ENCODE peak calls at places on chromosomes 1 and 21, in nine cellular contexts. Z, U, V, S, T, M, F, C and P are unnamed samples.

GRCh38 chr1:30798389-30798951 is 40.9 kb upstream of the LAPTM5 start:
- DNase-seq in C (no peak), T (no peak), V (no peak), U (no peak), M (no peak), S (no peak), F (no peak), Z (peak; percentile 20), P (no peak)

GRCh38 chr1:44489481-44489880 is 84.4 kb downstream of the RNF220 start:
- DNase-seq in T (no peak), F (no peak), Z (no peak), C (no peak), S (no peak), V (no peak), U (no peak), M (no peak), P (no peak)

GRCh38 chr1:153288634-153289275 is 24.0 kb downstream of the PGLYRP3 start:
- DNase-seq in C (no peak), F (no peak), T (no peak), U (peak; percentile 86), Z (peak; percentile 60), M (no peak), S (peak; percentile 23), V (peak; percentile 47), P (peak; percentile 21)

GRCh38 chr1:234264832-234265231 is 108.4 kb upstream of the COA6 start:
- DNase-seq in Z (no peak), M (no peak), C (no peak), U (no peak), S (no peak), F (no peak), T (no peak), V (no peak), P (no peak)

GRCh38 chr1:59046134-59046533 is 250.8 kb upstream of the FGGY start:
- DNase-seq in T (no peak), F (no peak), M (no peak), S (no peak), V (no peak), U (peak; percentile 33), Z (no peak), C (no peak), P (no peak)

GRCh38 chr1:53332833-53333232 is 5.0 kb upstream of the LRP8 start:
- DNase-seq in S (no peak), V (no peak), F (peak; percentile 4), C (no peak), U (no peak), T (peak; percentile 14), Z (no peak), M (no peak), P (no peak)

GRCh38 chr1:53542551-53542950 is 83.4 kb downstream of the DMRTB1 start:
- DNase-seq in T (no peak), V (no peak), F (no peak), Z (no peak), S (no peak), M (no peak), C (no peak), U (no peak), P (no peak)

GRCh38 chr1:97758589-97759057 is 162.2 kb downstream of the DPYD start:
- DNase-seq in M (no peak), Z (no peak), S (no peak), F (no peak), C (no peak), V (no peak), T (no peak), U (no peak), P (no peak)

GRCh38 chr21:21668198-21668597 is 670.0 kb downstream of the NCAM2 start:
- DNase-seq in Z (no peak), U (no peak), S (no peak), V (no peak), F (no peak), T (no peak), C (no peak), M (no peak), P (no peak)

GRCh38 chr1:223176437-223176836 is 33.4 kb upstream of the TLR5 start:
- DNase-seq in T (no peak), F (no peak), V (no peak), Z (no peak), U (peak; percentile 31), M (no peak), C (no peak), S (no peak), P (no peak)

GRCh38 chr1:248152056-248152827 is 7.3 kb downstream of the OR2M5 start:
- DNase-seq in S (no peak), V (no peak), Z (no peak), T (no peak), M (no peak), F (no peak), C (no peak), U (no peak), P (no peak)

GRCh38 chr1:175035860-175036259 is 12.6 kb upstream of the MRPS14 start:
- DNase-seq in Z (no peak), U (no peak), C (no peak), V (no peak), S (no peak), F (no peak), M (no peak), T (no peak), P (no peak)

GRCh38 chr1:156117414-156118174 is 3.1 kb downstream of the LMNA start:
- DNase-seq in U (no peak), S (no peak), V (no peak), C (no peak), M (no peak), F (no peak), Z (no peak), T (peak; percentile 49), P (no peak)

GRCh38 chr1:227333423-227333822 is 15.1 kb upstream of the CDC42BPA start:
- DNase-seq in M (no peak), V (no peak), S (no peak), C (no peak), F (no peak), U (peak; percentile 87), Z (no peak), T (no peak), P (no peak)

GRCh38 chr1:67347688-67348472 is 40.2 kb downstream of the IL12RB2 start:
- DNase-seq in S (peak; percentile 58), V (peak; percentile 42), M (peak; percentile 70), Z (peak; percentile 19), F (peak; percentile 52), T (no peak), C (peak; percentile 29), U (peak; percentile 95), P (peak; percentile 40)

GRCh38 chr1:47763456-47764171 is 233.6 kb downstream of the TRABD2B start:
- DNase-seq in T (no peak), U (peak; percentile 65), F (no peak), M (no peak), V (no peak), S (no peak), Z (no peak), C (peak; percentile 20), P (no peak)

GRCh38 chr1:39132505-39133339 is 71.8 kb upstream of the MACF1 start:
- DNase-seq in C (no peak), V (peak; percentile 84), F (peak; percentile 42), Z (peak; percentile 85), S (no peak), M (peak; percentile 67), U (peak; percentile 79), T (peak; percentile 59), P (no peak)

GRCh38 chr1:150791587-150791986 is 16.5 kb downstream of the CTSK start:
- DNase-seq in C (no peak), U (no peak), Z (no peak), F (no peak), V (no peak), T (no peak), M (no peak), S (no peak), P (no peak)

GRCh38 chr1:81703352-81703735 is 97.4 kb upstream of the ADGRL2 start:
- DNase-seq in C (no peak), M (no peak), T (no peak), U (peak; percentile 73), V (no peak), Z (no peak), F (no peak), S (no peak), P (no peak)

GRCh38 chr1:30877205-30877912 is 31.2 kb downstream of the SDC3 start:
- DNase-seq in S (no peak), F (peak; percentile 62), U (peak; percentile 74), T (no peak), C (peak; percentile 82), Z (no peak), V (peak; percentile 32), M (no peak), P (no peak)

GRCh38 chr1:170910273-170910672 is 25.1 kb upstream of the MROH9 start:
- DNase-seq in Z (no peak), C (no peak), U (peak; percentile 42), S (no peak), T (no peak), M (no peak), F (no peak), V (no peak), P (no peak)

GRCh38 chr21:44991538-44992483 is 52.0 kb downstream of the SLX9 start:
- DNase-seq in T (no peak), Z (no peak), V (no peak), C (no peak), F (no peak), M (no peak), S (no peak), U (no peak), P (no peak)

GRCh38 chr1:25056536-25056935 is 126.5 kb upstream of the RUNX3 start:
- DNase-seq in S (no peak), U (no peak), Z (no peak), T (no peak), F (no peak), V (no peak), M (no peak), C (no peak), P (no peak)
- TF ChIP-seq CTCF in S (no peak), U (no peak), Z (no peak), T (no peak), F (no peak), V (no peak), M (no peak), C (no peak), P (no peak)

GRCh38 chr21:42668193-42668592 is 14.8 kb downstream of the PDE9A start:
- DNase-seq in C (no peak), Z (no peak), T (no peak), M (no peak), F (no peak), S (no peak), V (no peak), U (no peak), P (no peak)
- TF ChIP-seq CTCF in C (no peak), Z (no peak), T (no peak), M (no peak), F (no peak), S (no peak), V (no peak), U (no peak), P (no peak)

GRCh38 chr1:56189946-56190920 is 389.1 kb downstream of the PLPP3 start:
- DNase-seq in V (peak; percentile 15), U (no peak), C (no peak), F (peak; percentile 16), T (no peak), S (no peak), M (peak; percentile 30), Z (peak; percentile 49), P (no peak)
- TF ChIP-seq CTCF in V (peak; percentile 59), U (peak; percentile 18), C (peak; percentile 47), F (no peak), T (no peak), S (no peak), M (peak; percentile 30), Z (no peak), P (no peak)

DNA sequence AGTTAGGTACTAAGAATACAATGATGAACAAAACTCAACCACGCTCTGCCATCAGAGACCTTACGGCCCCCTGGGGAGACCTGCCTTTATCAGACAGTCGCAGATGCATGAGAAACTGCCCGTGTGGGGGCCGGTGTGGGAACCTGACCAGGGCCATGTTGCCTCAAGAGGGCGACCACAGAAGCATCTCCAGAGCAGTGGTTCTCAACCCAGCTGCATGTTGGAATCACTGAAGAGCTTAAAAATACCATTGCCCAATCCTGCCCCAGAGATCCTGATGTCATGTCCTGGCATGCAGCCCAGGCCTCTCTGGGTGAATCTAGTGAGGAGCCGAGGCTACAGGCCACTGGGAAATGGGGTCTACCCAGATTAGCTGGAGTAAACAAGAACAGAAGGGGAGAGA is 108.7 kb downstream of the PRDM2 start:
- DNase-seq in T (no peak), C (no peak), Z (no peak), M (peak; percentile 41), S (peak; percentile 71), V (no peak), U (peak; percentile 55), F (no peak), P (no peak)
- TF ChIP-seq CTCF in T (no peak), C (no peak), Z (no peak), M (no peak), S (no peak), V (no peak), U (no peak), F (no peak), P (no peak)